ENCODE peak calls at places on chromosomes 3 and 15, in nine cellular contexts. P is IMR-90, V is small intestine, R is GM12864, G is brain microvascular endothelial cell, X is neural progenitor cell, Z is PC-3, Y is AG10803, K is GM12865. S is an unnamed sample.

GRCh38 chr3:74267583-74268184 is 346.8 kb downstream of the CNTN3 start:
- DNase-seq in V (peak; percentile 42), Y (peak; percentile 39), K (peak; percentile 59), R (peak; percentile 0), P (peak; percentile 63), X (peak; percentile 78), Z (peak; percentile 52), G (peak; percentile 49), S (peak; percentile 51)

GRCh38 chr15:48966595-48967301 is 3.0 kb upstream of the SHC4 start:
- DNase-seq in P (peak; percentile 93), V (peak; percentile 32), Y (peak; percentile 60), X (no peak), G (peak; percentile 71), Z (peak; percentile 70), K (peak; percentile 85), R (peak; percentile 49), S (peak; percentile 94)

GRCh38 chr15:31091531-31091930 is 10.0 kb downstream of the TRPM1 start:
- DNase-seq in P (peak; percentile 70), Y (peak; percentile 50), K (no peak), G (peak; percentile 93), V (no peak), Z (peak; percentile 29), R (no peak), X (no peak), S (no peak)

GRCh38 chr3:114418724-114419543 is 125.1 kb downstream of the TIGIT start:
- DNase-seq in R (no peak), P (peak; percentile 95), V (peak; percentile 69), K (peak; percentile 72), Z (peak; percentile 67), X (peak; percentile 69), G (peak; percentile 43), Y (peak; percentile 98), S (peak; percentile 59)

GRCh38 chr3:27568393-27568792 is 84.2 kb upstream of the SLC4A7 start:
- DNase-seq in Z (peak; percentile 87), R (no peak), X (no peak), K (no peak), G (no peak), V (no peak), P (peak; percentile 72), Y (peak; percentile 85), S (no peak)

GRCh38 chr15:65578904-65579728 is 31.8 kb downstream of the INTS14 start:
- DNase-seq in X (no peak), Y (no peak), V (no peak), G (no peak), Z (no peak), P (no peak), K (no peak), R (no peak), S (no peak)

GRCh38 chr3:27658741-27659140 is 63.4 kb downstream of the EOMES start:
- DNase-seq in Y (no peak), Z (no peak), K (no peak), V (no peak), R (no peak), X (no peak), P (no peak), G (no peak), S (no peak)

GRCh38 chr3:100761951-100762350 is 52.7 kb downstream of the TFG start:
- DNase-seq in X (no peak), P (no peak), G (no peak), V (no peak), Z (no peak), R (no peak), K (no peak), Y (no peak), S (no peak)

GRCh38 chr15:93451265-93451664 is 362.3 kb upstream of the RGMA start:
- DNase-seq in K (no peak), P (no peak), G (no peak), V (no peak), X (peak; percentile 61), Z (peak; percentile 12), Y (no peak), R (no peak), S (no peak)

GRCh38 chr3:25957026-25957425 is 167.1 kb downstream of the OXSM start:
- DNase-seq in V (no peak), K (no peak), Z (no peak), Y (no peak), P (no peak), X (no peak), G (no peak), R (no peak), S (no peak)
- H3K4me3 ChIP-seq in V (no peak overlapping the region), K (no peak overlapping the region), Z (no peak overlapping the region), Y (no peak overlapping the region), P (no peak overlapping the region), X (no peak overlapping the region), G (no peak overlapping the region), R (no peak overlapping the region), S (no peak overlapping the region)

DNA sequence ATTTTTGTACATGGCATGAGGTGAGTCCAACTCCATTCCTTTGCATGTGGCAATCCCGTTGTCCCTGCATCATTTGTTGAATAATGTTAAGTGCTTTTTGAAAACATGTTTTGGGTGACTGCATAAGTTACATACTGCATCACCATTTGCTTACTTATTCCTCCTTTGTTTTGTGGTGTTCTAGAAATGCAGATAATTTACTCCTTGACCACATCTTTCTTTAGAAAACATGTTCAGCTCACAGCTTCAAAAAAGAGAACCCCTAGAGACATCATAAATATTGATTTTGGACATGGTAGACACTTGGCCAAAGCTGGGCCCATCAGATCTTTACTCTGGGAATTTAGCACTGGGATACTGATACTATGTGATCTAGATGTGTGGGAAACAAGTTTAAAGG is 135.3 kb upstream of the DAZL start:
- DNase-seq in G (no peak), X (no peak), K (no peak), Y (peak; percentile 48), V (no peak), Z (no peak), R (no peak), P (no peak), S (no peak)
- H3K4me3 ChIP-seq in G (no peak overlapping the region), X (no peak overlapping the region), K (no peak overlapping the region), Y (no peak overlapping the region), V (no peak overlapping the region), Z (no peak overlapping the region), R (no peak overlapping the region), P (no peak overlapping the region), S (no peak overlapping the region)

DNA sequence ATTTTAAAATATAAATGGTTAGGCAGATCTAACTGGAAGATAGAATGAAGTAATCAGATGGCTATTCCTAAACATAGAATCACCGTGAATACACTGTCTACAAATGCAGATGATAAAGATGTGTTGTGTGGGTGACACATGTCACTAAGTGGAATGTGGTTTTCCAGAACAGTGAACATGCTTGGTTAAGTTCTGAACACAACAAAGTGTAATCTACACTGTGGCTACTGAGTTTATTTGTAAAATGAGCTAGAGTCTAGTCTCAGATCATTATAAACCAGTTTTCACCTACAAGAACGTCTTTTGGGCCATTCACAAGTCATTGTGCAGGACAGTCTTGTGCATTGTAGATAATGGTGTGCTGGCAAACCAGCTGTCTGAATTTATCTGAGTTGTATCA is 35.3 kb downstream of the OXNAD1 start:
- DNase-seq in Z (no peak), R (no peak), P (no peak), Y (no peak), G (no peak), V (peak; percentile 17), X (no peak), K (peak; percentile 34), S (peak; percentile 70)
- H3K4me3 ChIP-seq in Z (no peak overlapping the region), R (no peak overlapping the region), P (no peak overlapping the region), Y (no peak overlapping the region), G (no peak overlapping the region), V (no peak overlapping the region), X (no peak overlapping the region), K (no peak overlapping the region), S (no peak overlapping the region)

GRCh38 chr3:53243165-53243564 is 12.7 kb downstream of the TKT start:
- DNase-seq in G (peak; percentile 53), R (no peak), X (no peak), Y (peak; percentile 85), P (no peak), K (no peak), V (peak; percentile 16), Z (no peak), S (no peak)

GRCh38 chr3:53242642-53243041 is 13.2 kb downstream of the TKT start:
- DNase-seq in R (no peak), G (no peak), Y (peak; percentile 52), Z (no peak), P (no peak), V (no peak), K (no peak), X (no peak), S (no peak)

GRCh38 chr3:53240989-53241972 is 14.5 kb downstream of the TKT start:
- DNase-seq in R (no peak), G (no peak), Y (no peak), X (no peak), V (no peak), P (no peak), K (no peak), Z (no peak), S (no peak)

GRCh38 chr3:53243785-53244184 is 12.0 kb downstream of the TKT start:
- DNase-seq in V (no peak), X (no peak), Y (no peak), R (no peak), K (no peak), P (no peak), G (no peak), Z (no peak), S (no peak)

GRCh38 chr3:53242155-53242554 is 13.7 kb downstream of the TKT start:
- DNase-seq in X (no peak), Z (no peak), G (no peak), Y (no peak), P (no peak), V (no peak), K (no peak), R (no peak), S (no peak)
- H3K4me3 ChIP-seq in X (no peak overlapping the region), Z (no peak overlapping the region), G (no peak overlapping the region), Y (no peak overlapping the region), P (no peak overlapping the region), V (no peak overlapping the region), K (no peak overlapping the region), R (no peak overlapping the region), S (no peak overlapping the region)

GRCh38 chr3:64267774-64268604 is 42.7 kb upstream of the PRICKLE2 start:
- DNase-seq in K (no peak), Z (no peak), X (peak; percentile 80), Y (peak; percentile 74), G (peak; percentile 54), R (no peak), P (peak; percentile 68), V (no peak), S (no peak)
- H3K4me3 ChIP-seq in K (no peak overlapping the region), Z (no peak overlapping the region), X (peak overlapping the region; percentile 57), Y (peak overlapping the region; percentile 71), G (peak overlapping the region; percentile 83), R (no peak overlapping the region), P (peak overlapping the region; percentile 81), V (peak overlapping the region; percentile 38), S (no peak overlapping the region)